ENCODE peak calls at places on chromosome 2, in seven cellular contexts. V is stimulated activated CD4-positive, alpha-beta T cell treated with anti-CD3 and anti-CD28 coated beads, Interleukin-1b, Interleukin-23, amount 100 ng/mL, for 48 hours; I is epithelial cell of prostate; L is EL; H is AG08395; T is germinal center; E is T-helper 1 cell. S is an unnamed sample.
A peak's percentile ranks its signal among the peaks of the same experiment; 100 is the strongest.

GRCh38 chr2:176449852-176450251 is 180.6 kb downstream of the MTX2 start:
- DNase-seq in V (no peak), I (no peak), L (no peak), H (no peak), T (no peak), E (no peak), S (no peak)

GRCh38 chr2:74304332-74305148 is 38.7 kb downstream of the SLC4A5 start:
- DNase-seq in V (no peak), I (no peak), L (no peak), H (no peak), T (no peak), E (no peak), S (no peak)

GRCh38 chr2:237256845-237257244 is 157.1 kb downstream of the COL6A3 start:
- DNase-seq in V (no peak), I (no peak), L (peak; percentile 59), H (peak; percentile 76), T (no peak), E (no peak), S (no peak)

GRCh38 chr2:74425523-74425922 is 4.0 kb downstream of the WDR54 start:
- DNase-seq in V (no peak), I (peak; percentile 95), L (no peak), H (peak; percentile 38), T (no peak), E (no peak), S (no peak)

GRCh38 chr2:219352448-219353023 is 20.0 kb upstream of the RESP18 start:
- DNase-seq in V (peak; percentile 65), I (no peak), L (peak; percentile 66), H (peak; percentile 78), T (peak; percentile 67), E (peak; percentile 44), S (peak; percentile 55)

GRCh38 chr2:23791030-23791429 is 135.9 kb downstream of the ATAD2B start:
- DNase-seq in V (no peak), I (no peak), L (peak; percentile 50), H (peak; percentile 11), T (no peak), E (no peak), S (no peak)

GRCh38 chr2:29377788-29378187 is 262.6 kb downstream of the CLIP4 start:
- DNase-seq in V (no peak), I (no peak), L (no peak), H (no peak), T (no peak), E (no peak), S (no peak)

GRCh38 chr2:229856416-229856815 is 65.4 kb downstream of the TRIP12 start:
- DNase-seq in V (no peak), I (no peak), L (no peak), H (no peak), T (peak; percentile 32), E (no peak), S (peak; percentile 66)

GRCh38 chr2:53782681-53783080 is 4.1 kb downstream of the ASB3 start:
- DNase-seq in V (no peak), I (no peak), L (no peak), H (no peak), T (no peak), E (no peak), S (no peak)

GRCh38 chr2:74843371-74844298 is 9.7 kb downstream of the HK2 start:
- DNase-seq in V (peak; percentile 28), I (no peak), L (peak; percentile 87), H (peak; percentile 61), T (peak; percentile 24), E (peak; percentile 78), S (peak; percentile 62)

GRCh38 chr2:212777020-212777491 is 238.5 kb upstream of the ERBB4 start:
- DNase-seq in V (no peak), I (no peak), L (peak; percentile 53), H (peak; percentile 42), T (peak; percentile 6), E (peak; percentile 10), S (peak; percentile 46)

GRCh38 chr2:219290381-219291171 is 11.4 kb downstream of the DNAJB2 start:
- DNase-seq in V (no peak), I (no peak), L (no peak), H (no peak), T (no peak), E (no peak), S (no peak)

GRCh38 chr2:98509542-98510321 is 65.1 kb downstream of the INPP4A start:
- DNase-seq in V (no peak), I (no peak), L (no peak), H (no peak), T (no peak), E (no peak), S (no peak)

GRCh38 chr2:61272421-61273070 is 110.6 kb downstream of the C2orf74 start:
- DNase-seq in V (no peak), I (no peak), L (no peak), H (peak; percentile 30), T (no peak), E (no peak), S (no peak)

GRCh38 chr2:168552450-168552856 is 96.4 kb downstream of the CERS6 start:
- DNase-seq in V (no peak), I (no peak), L (no peak), H (no peak), T (peak; percentile 39), E (no peak), S (peak; percentile 62)

GRCh38 chr2:228261546-228261945 is 80.1 kb upstream of the SPHKAP start:
- DNase-seq in V (no peak), I (no peak), L (no peak), H (no peak), T (no peak), E (no peak), S (no peak)

GRCh38 chr2:117644403-117644802 is 170.1 kb upstream of the DDX18 start:
- DNase-seq in V (no peak), I (no peak), L (no peak), H (no peak), T (no peak), E (no peak), S (no peak)

GRCh38 chr2:216727346-216728122 is 32.2 kb upstream of the IGFBP5 start:
- DNase-seq in V (no peak), I (no peak), L (no peak), H (no peak), T (no peak), E (no peak), S (no peak)

GRCh38 chr2:58702302-58702696 is 461.2 kb upstream of the FANCL start:
- DNase-seq in V (no peak), I (peak; percentile 12), L (peak; percentile 1), H (no peak), T (no peak), E (no peak), S (no peak)

GRCh38 chr2:161161074-161161577 is 898 bp downstream of the TANK start:
- DNase-seq in V (no peak), I (no peak), L (no peak), H (no peak), T (no peak), E (peak; percentile 71), S (peak; percentile 62)

GRCh38 chr2:9782197-9782719 is 61.0 kb upstream of the TAF1B start:
- DNase-seq in V (peak; percentile 86), I (peak; percentile 82), L (no peak), H (no peak), T (no peak), E (peak; percentile 94), S (no peak)

GRCh38 chr2:85933753-85934594 is 45.2 kb upstream of the ST3GAL5 start:
- DNase-seq in V (peak; percentile 9), I (no peak), L (peak; percentile 85), H (peak; percentile 70), T (no peak), E (peak; percentile 29), S (no peak)

GRCh38 chr2:80111185-80111584 is 193.4 kb downstream of the LRRTM1 start:
- DNase-seq in V (no peak), I (no peak), L (peak; percentile 53), H (no peak), T (no peak), E (no peak), S (no peak)

GRCh38 chr2:204260162-204260877 is 285.0 kb upstream of the PARD3B start:
- DNase-seq in V (peak; percentile 24), I (no peak), L (peak; percentile 63), H (peak; percentile 73), T (peak; percentile 47), E (peak; percentile 22), S (peak; percentile 35)

GRCh38 chr2:12555012-12555645 is 161.6 kb upstream of the TRIB2 start:
- DNase-seq in V (peak; percentile 45), I (no peak), L (peak; percentile 66), H (peak; percentile 41), T (no peak), E (peak; percentile 45), S (no peak)

GRCh38 chr2:10457846-10458563 is 9.9 kb upstream of the ODC1 start:
- DNase-seq in V (no peak), I (peak; percentile 37), L (no peak), H (peak; percentile 49), T (no peak), E (no peak), S (no peak)

GRCh38 chr2:98277156-98277859 is 68.9 kb upstream of the CNGA3 start:
- DNase-seq in V (no peak), I (no peak), L (no peak), H (no peak), T (no peak), E (no peak), S (no peak)

GRCh38 chr2:98944786-98945185 is 8.8 kb upstream of the CRACDL start:
- DNase-seq in V (no peak), I (no peak), L (peak; percentile 16), H (peak; percentile 45), T (no peak), E (no peak), S (no peak)

GRCh38 chr2:162317910-162318279 is 589 bp downstream of the IFIH1 start:
- DNase-seq in V (peak; percentile 14), I (no peak), L (peak; percentile 41), H (peak; percentile 21), T (no peak), E (peak; percentile 36), S (no peak)

GRCh38 chr2:214699236-214699635 is 110.2 kb downstream of the BARD1 start:
- DNase-seq in V (no peak), I (no peak), L (peak; percentile 51), H (no peak), T (no peak), E (no peak), S (no peak)

GRCh38 chr2:4354678-4355077 is 651.3 kb downstream of the DCDC2C start:
- DNase-seq in V (no peak), I (no peak), L (no peak), H (no peak), T (no peak), E (no peak), S (no peak)

GRCh38 chr2:140698736-140699135 is 1432.1 kb downstream of the LRP1B start:
- DNase-seq in V (no peak), I (no peak), L (no peak), H (no peak), T (no peak), E (no peak), S (no peak)

GRCh38 chr2:212520340-212520739 is 18.3 kb downstream of the ERBB4 start:
- DNase-seq in V (no peak), I (no peak), L (peak; percentile 23), H (peak; percentile 19), T (no peak), E (no peak), S (no peak)

GRCh38 chr2:84855730-84856129 is 25.2 kb downstream of the TRABD2A start:
- DNase-seq in V (no peak), I (no peak), L (no peak), H (no peak), T (no peak), E (no peak), S (no peak)

GRCh38 chr2:185222311-185222710 is 516.3 kb upstream of the FSIP2 start:
- DNase-seq in V (no peak), I (no peak), L (no peak), H (no peak), T (no peak), E (no peak), S (no peak)

GRCh38 chr2:37585982-37586621 is 85.3 kb downstream of the CDC42EP3 start:
- DNase-seq in V (peak; percentile 81), I (peak; percentile 61), L (peak; percentile 94), H (peak; percentile 79), T (no peak), E (peak; percentile 91), S (no peak)

GRCh38 chr2:29212009-29212408 is 96.8 kb downstream of the CLIP4 start:
- DNase-seq in V (no peak), I (no peak), L (peak; percentile 23), H (peak; percentile 40), T (no peak), E (no peak), S (no peak)

GRCh38 chr2:3354986-3355385 is 22.6 kb downstream of the EIPR1 start:
- DNase-seq in V (no peak), I (no peak), L (no peak), H (no peak), T (no peak), E (no peak), S (no peak)

S was measured in B cell.